ENCODE peak calls at places on chromosomes 2 and 18, in five cellular contexts. B is transverse colon, J is A549, N is uterus, P is HCT116. M is an unnamed sample.
A peak's percentile ranks its signal among the peaks of the same experiment; 100 is the strongest.

GRCh38 chr18:67305466-67305865 is 211.1 kb downstream of the DSEL start:
- DNase-seq in N (no peak), J (no peak), P (no peak), B (no peak), M (no peak)

GRCh38 chr2:121400206-121400605 is 115.2 kb upstream of the TFCP2L1 start:
- DNase-seq in J (no peak), P (no peak), B (no peak), N (no peak), M (no peak)

GRCh38 chr2:132517386-132517785 is 100.8 kb downstream of the GPR39 start:
- DNase-seq in B (no peak), N (no peak), J (no peak), P (no peak), M (no peak)

GRCh38 chr2:240512109-240512485 is 45.7 kb downstream of the ANKMY1 start:
- DNase-seq in N (no peak), P (no peak), B (no peak), J (no peak), M (no peak)

GRCh38 chr2:150889141-150889540 is 372.5 kb downstream of the RBM43 start:
- DNase-seq in P (no peak), N (no peak), J (no peak), B (no peak), M (no peak)

GRCh38 chr2:107320881-107321280 is 434.9 kb upstream of the ST6GAL2 start:
- DNase-seq in N (no peak), B (no peak), P (no peak), J (no peak), M (no peak)

GRCh38 chr2:181937473-181937872 is 45.9 kb downstream of the ITPRID2 start:
- DNase-seq in J (no peak), N (no peak), P (no peak), B (no peak), M (no peak)

GRCh38 chr2:172734711-172735645 is 667 bp upstream of the RAPGEF4 start:
- DNase-seq in N (no peak), B (no peak), P (no peak), J (no peak), M (no peak)

GRCh38 chr2:215764441-215765048 is 248.8 kb downstream of the MREG start:
- DNase-seq in B (no peak), P (no peak), J (no peak), N (no peak), M (no peak)

GRCh38 chr2:28684142-28684858 is 67.3 kb upstream of the PPP1CB start:
- DNase-seq in P (no peak), J (no peak), N (no peak), B (no peak), M (no peak)

GRCh38 chr18:39796413-39796812 is 2158.6 kb upstream of the PIK3C3 start:
- DNase-seq in P (no peak), B (no peak), N (no peak), J (no peak), M (no peak)

GRCh38 chr2:3634631-3635091 is 23.3 kb upstream of the ALLC start:
- DNase-seq in P (no peak), J (no peak), N (peak; percentile 9), B (no peak), M (no peak)

GRCh38 chr2:51013870-51014526 is 17.9 kb downstream of the NRXN1 start:
- DNase-seq in B (no peak), J (no peak), P (no peak), N (no peak), M (no peak)

GRCh38 chr2:240579771-240580614 is 6.5 kb upstream of the CAPN10 start:
- DNase-seq in P (peak; percentile 77), J (peak; percentile 82), N (peak; percentile 56), B (peak; percentile 84), M (no peak)

GRCh38 chr2:192500550-192501200 is 305.9 kb upstream of the TMEFF2 start:
- DNase-seq in B (no peak), J (peak; percentile 74), N (no peak), P (peak; percentile 66), M (no peak)

GRCh38 chr18:9627642-9628041 is 13.3 kb upstream of the PPP4R1 start:
- DNase-seq in B (no peak), P (no peak), J (no peak), N (no peak), M (no peak)

GRCh38 chr18:32552421-32553030 is 81.8 kb upstream of the GAREM1 start:
- DNase-seq in B (peak; percentile 70), P (peak; percentile 74), N (peak; percentile 28), J (peak; percentile 70), M (no peak)

GRCh38 chr2:12717191-12717987 is 653 bp downstream of the TRIB2 start:
- DNase-seq in P (no peak), B (peak; percentile 54), N (peak; percentile 61), J (peak; percentile 43), M (peak; percentile 15)

GRCh38 chr18:39453882-39454281 is 1888.3 kb upstream of the CELF4 start:
- DNase-seq in N (no peak), J (no peak), P (no peak), B (no peak), M (no peak)

GRCh38 chr18:50410894-50411293 is 36.0 kb downstream of the SKA1 start:
- DNase-seq in J (no peak), B (no peak), N (no peak), P (no peak), M (no peak)

GRCh38 chr2:230582851-230583283 is 129.8 kb upstream of the CAB39 start:
- DNase-seq in N (no peak), J (no peak), P (no peak), B (no peak), M (no peak)

GRCh38 chr2:235390108-235390815 is 103.6 kb upstream of the AGAP1 start:
- DNase-seq in B (peak; percentile 46), N (no peak), J (peak; percentile 22), P (no peak), M (no peak)

GRCh38 chr18:32769242-32770180 is 3.3 kb downstream of the KLHL14 start:
- DNase-seq in P (no peak), N (no peak), J (no peak), B (no peak), M (no peak)

GRCh38 chr18:8364385-8364784 is 244.9 kb upstream of the RAB12 start:
- DNase-seq in P (no peak), J (no peak), B (no peak), N (no peak), M (no peak)

GRCh38 chr2:170221317-170222288 is 43.7 kb downstream of the MYO3B start:
- DNase-seq in B (no peak), J (peak; percentile 9), P (no peak), N (no peak), M (no peak)

GRCh38 chr2:70104231-70105111 is 17.2 kb downstream of the PCBP1 start:
- DNase-seq in B (peak; percentile 55), J (no peak), P (no peak), N (peak; percentile 68), M (no peak)

GRCh38 chr2:216546646-216547403 is 48.2 kb downstream of the RPL37A start:
- DNase-seq in P (no peak), N (no peak), J (no peak), B (no peak), M (no peak)

GRCh38 chr18:13610517-13610916 is 115.8 kb downstream of the FAM210A start:
- DNase-seq in N (no peak), P (no peak), B (no peak), J (no peak), M (no peak)

GRCh38 chr18:74774486-74774885 is 176.8 kb downstream of the ZNF407 start:
- DNase-seq in N (no peak), B (no peak), J (no peak), P (no peak), M (no peak)
- TF ChIP-seq POLR2A in N (no peak), B (no peak), J (no peak), P (no peak), M (no peak)

GRCh38 chr2:44579837-44580230 is 218.1 kb downstream of the CAMKMT start:
- DNase-seq in N (no peak), P (no peak), J (no peak), B (no peak), M (no peak)
- H3K27ac ChIP-seq in N (no peak overlapping the region), P (no peak overlapping the region), J (no peak overlapping the region), B (no peak overlapping the region), M (no peak overlapping the region)

DNA sequence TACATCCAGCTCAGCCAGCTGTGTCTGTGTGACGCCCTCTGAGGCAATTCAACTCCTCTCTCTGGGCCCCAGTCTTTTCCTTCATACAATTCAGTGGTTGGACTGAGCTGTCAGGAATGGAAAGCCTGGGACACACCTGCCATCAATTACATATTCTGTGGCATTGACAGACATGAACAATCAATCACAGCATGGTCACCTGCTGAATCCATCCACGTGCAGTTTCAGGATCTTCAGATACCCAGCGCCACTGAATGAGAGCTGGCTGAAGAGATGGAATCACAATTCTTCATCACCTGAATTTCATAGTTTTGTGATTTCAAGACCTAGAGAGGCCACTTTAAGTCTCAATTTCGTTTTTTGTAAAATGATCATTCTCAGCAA is 5.1 kb downstream of the ADRA2B start:
- DNase-seq in P (no peak), J (no peak), B (no peak), N (no peak), M (no peak)
- H3K4me1 ChIP-seq in P (peaks cover 2% of the 10 kb centered on the region), J (no peaks in the 10 kb centered on the region), B (no peaks in the 10 kb centered on the region), N (peaks cover 4% of the 10 kb centered on the region), M (peaks cover 14% of the 10 kb centered on the region)

GRCh38 chr2:217653240-217653639 is 349.6 kb downstream of the TNS1 start:
- DNase-seq in P (peak; percentile 46), B (peak; percentile 23), J (peak; percentile 91), N (peak; percentile 71), M (no peak)
- TF ChIP-seq POLR2A in P (no peak), B (no peak), J (no peak), N (no peak), M (no peak)

GRCh38 chr2:47311764-47312503 is 91.0 kb upstream of the MSH2 start:
- DNase-seq in P (no peak), J (no peak), N (no peak), B (no peak), M (no peak)
- H3K27ac ChIP-seq in P (no peak overlapping the region), J (peak overlapping the region; percentile 83), N (no peak overlapping the region), B (peak overlapping the region; percentile 86), M (peak overlapping the region; percentile 52)

GRCh38 chr2:64140665-64141064 is 3.6 kb downstream of the PELI1 start:
- DNase-seq in J (no peak), N (no peak), P (no peak), B (no peak), M (no peak)
- H3K4me1 ChIP-seq in J (no peaks in the 10 kb centered on the region), N (peaks cover 10% of the 10 kb centered on the region), P (no peaks in the 10 kb centered on the region), B (peaks cover 16% of the 10 kb centered on the region), M (peaks cover 74% of the 10 kb centered on the region)